ENCODE peak calls at places on chromosomes 16 and 17, in ten cellular contexts. B is tibial artery, W is skeletal muscle cell, R is mesenchymal stem cell, T is IMR-90, U is fibroblast of pulmonary artery, P is BE2C, N is cardiac fibroblast, G is astrocyte of the cerebellum, E is colonic mucosa. K is an unnamed sample.

GRCh38 chr16:12403746-12404658 is 399.7 kb downstream of the CPPED1 start:
- DNase-seq in B (no peak), W (no peak), R (no peak), T (no peak), U (no peak), P (no peak), N (no peak), G (no peak), E (no peak), K (no peak)

GRCh38 chr17:48052956-48053757 is 5.0 kb downstream of the NFE2L1 start:
- DNase-seq in B (peak; percentile 88), W (no peak), R (peak; percentile 83), T (peak; percentile 40), U (peak; percentile 56), P (peak; percentile 92), N (peak; percentile 75), G (no peak), E (peak; percentile 48), K (peak; percentile 75)

GRCh38 chr16:52816993-52817392 is 235.7 kb downstream of the CHD9NB start:
- DNase-seq in B (no peak), W (no peak), R (no peak), T (no peak), U (no peak), P (no peak), N (no peak), G (no peak), E (no peak), K (no peak)

GRCh38 chr16:80932725-80933124 is 74.0 kb downstream of the CMC2 start:
- DNase-seq in B (peak; percentile 32), W (peak; percentile 72), R (peak; percentile 24), T (peak; percentile 80), U (peak; percentile 96), P (no peak), N (peak; percentile 93), G (peak; percentile 38), E (peak; percentile 44), K (peak; percentile 54)

GRCh38 chr17:50051082-50051576 is 4.8 kb upstream of the ITGA3 start:
- DNase-seq in B (no peak), W (no peak), R (peak; percentile 84), T (peak; percentile 88), U (peak; percentile 66), P (no peak), N (peak; percentile 53), G (no peak), E (no peak), K (peak; percentile 71)

GRCh38 chr16:4313563-4314531 is 2.0 kb upstream of the GLIS2 start:
- DNase-seq in B (no peak), W (no peak), R (peak; percentile 59), T (no peak), U (no peak), P (no peak), N (peak; percentile 57), G (no peak), E (peak; percentile 39), K (peak; percentile 53)

GRCh38 chr17:39776267-39776666 is 38.5 kb downstream of the GRB7 start:
- DNase-seq in B (no peak), W (no peak), R (no peak), T (no peak), U (no peak), P (no peak), N (no peak), G (no peak), E (no peak), K (no peak)

GRCh38 chr16:85690469-85691064 is 1.8 kb upstream of the GINS2 start:
- DNase-seq in B (no peak), W (no peak), R (peak; percentile 38), T (no peak), U (no peak), P (no peak), N (peak; percentile 11), G (no peak), E (no peak), K (no peak)

GRCh38 chr16:30896890-30897730 is 696 bp downstream of the CTF1 start:
- DNase-seq in B (peak; percentile 93), W (peak; percentile 65), R (peak; percentile 96), T (peak; percentile 87), U (peak; percentile 90), P (peak; percentile 93), N (peak; percentile 92), G (peak; percentile 66), E (peak; percentile 91), K (peak; percentile 92)

GRCh38 chr17:82753516-82753915 is 1.7 kb downstream of the TBCD start:
- DNase-seq in B (no peak), W (no peak), R (no peak), T (no peak), U (no peak), P (no peak), N (no peak), G (no peak), E (no peak), K (no peak)

GRCh38 chr17:65283704-65284103 is 146.5 kb downstream of the RGS9 start:
- DNase-seq in B (no peak), W (peak; percentile 20), R (no peak), T (peak; percentile 26), U (no peak), P (no peak), N (peak; percentile 45), G (no peak), E (peak; percentile 68), K (no peak)

GRCh38 chr17:58968662-58969061 is 138.0 kb downstream of the TRIM37 start:
- DNase-seq in B (no peak), W (no peak), R (no peak), T (peak; percentile 12), U (no peak), P (no peak), N (no peak), G (no peak), E (no peak), K (peak; percentile 35)

GRCh38 chr16:1007284-1007850 is 25.8 kb downstream of the SOX8 start:
- DNase-seq in B (no peak), W (no peak), R (no peak), T (no peak), U (no peak), P (no peak), N (no peak), G (no peak), E (no peak), K (no peak)

GRCh38 chr17:29615048-29615385 is 7.7 kb downstream of the CORO6 start:
- DNase-seq in B (no peak), W (no peak), R (peak; percentile 50), T (no peak), U (no peak), P (no peak), N (no peak), G (no peak), E (peak; percentile 56), K (no peak)

GRCh38 chr17:29613371-29613837 is 9.3 kb downstream of the CORO6 start:
- DNase-seq in B (peak; percentile 94), W (peak; percentile 56), R (peak; percentile 83), T (peak; percentile 59), U (peak; percentile 88), P (no peak), N (peak; percentile 93), G (peak; percentile 39), E (peak; percentile 98), K (peak; percentile 91)

GRCh38 chr17:29613856-29614255 is 8.9 kb downstream of the CORO6 start:
- DNase-seq in B (no peak), W (no peak), R (no peak), T (no peak), U (no peak), P (no peak), N (no peak), G (no peak), E (no peak), K (no peak)

GRCh38 chr17:29615492-29616299 is 7.0 kb downstream of the CORO6 start:
- DNase-seq in B (peak; percentile 88), W (peak; percentile 41), R (peak; percentile 85), T (peak; percentile 55), U (peak; percentile 82), P (no peak), N (peak; percentile 87), G (no peak), E (peak; percentile 88), K (peak; percentile 88)

GRCh38 chr17:29614345-29615047 is 8.2 kb downstream of the CORO6 start:
- DNase-seq in B (no peak), W (no peak), R (no peak), T (no peak), U (no peak), P (no peak), N (no peak), G (no peak), E (no peak), K (no peak)
- H3K4me3 ChIP-seq in B (no peak overlapping the region), W (no peak overlapping the region), R (peak overlapping the region; percentile 73), T (no peak overlapping the region), U (no peak overlapping the region), P (no peak overlapping the region), N (no peak overlapping the region), G (no peak overlapping the region), E (no peak overlapping the region), K (no peak overlapping the region)

GRCh38 chr16:2755158-2755557 is 2.7 kb downstream of the SRRM2 start:
- DNase-seq in B (no peak), W (no peak), R (no peak), T (no peak), U (no peak), P (no peak), N (no peak), G (no peak), E (no peak), K (no peak)
- H3K4me3 ChIP-seq in B (peak overlapping the region; percentile 90), W (no peak overlapping the region), R (peak overlapping the region; percentile 90), T (no peak overlapping the region), U (peak overlapping the region; percentile 94), P (peak overlapping the region; percentile 85), N (no peak overlapping the region), G (peak overlapping the region; percentile 93), E (no peak overlapping the region), K (peak overlapping the region; percentile 74)

GRCh38 chr16:59696495-59696894 is 962.4 kb upstream of the GOT2 start:
- DNase-seq in B (no peak), W (no peak), R (no peak), T (no peak), U (no peak), P (no peak), N (no peak), G (no peak), E (no peak), K (no peak)

GRCh38 chr16:59697746-59698145 is 963.6 kb upstream of the GOT2 start:
- DNase-seq in B (no peak), W (peak; percentile 43), R (no peak), T (peak; percentile 11), U (no peak), P (no peak), N (no peak), G (peak; percentile 37), E (no peak), K (no peak)

GRCh38 chr16:59699786-59700185 is 965.7 kb upstream of the GOT2 start:
- DNase-seq in B (no peak), W (no peak), R (no peak), T (no peak), U (no peak), P (no peak), N (no peak), G (no peak), E (no peak), K (no peak)

GRCh38 chr16:59698341-59698979 is 964.3 kb upstream of the GOT2 start:
- DNase-seq in B (no peak), W (peak; percentile 92), R (no peak), T (peak; percentile 32), U (peak; percentile 10), P (no peak), N (peak; percentile 3), G (peak; percentile 54), E (no peak), K (peak; percentile 2)

GRCh38 chr16:59697236-59697635 is 963.1 kb upstream of the GOT2 start:
- DNase-seq in B (no peak), W (peak; percentile 33), R (no peak), T (no peak), U (no peak), P (no peak), N (no peak), G (no peak), E (no peak), K (no peak)
- H3K4me3 ChIP-seq in B (no peak overlapping the region), W (no peak overlapping the region), R (no peak overlapping the region), T (no peak overlapping the region), U (no peak overlapping the region), P (no peak overlapping the region), N (no peak overlapping the region), G (no peak overlapping the region), E (no peak overlapping the region), K (no peak overlapping the region)

GRCh38 chr17:57363580-57363979 is 107.3 kb downstream of the MSI2 start:
- DNase-seq in B (no peak), W (no peak), R (no peak), T (no peak), U (no peak), P (no peak), N (no peak), G (no peak), E (no peak), K (no peak)
- H3K4me3 ChIP-seq in B (no peak overlapping the region), W (no peak overlapping the region), R (no peak overlapping the region), T (no peak overlapping the region), U (no peak overlapping the region), P (no peak overlapping the region), N (no peak overlapping the region), G (no peak overlapping the region), E (no peak overlapping the region), K (no peak overlapping the region)